ENCODE peak calls at places on chromosome 14, in six cellular contexts. One of them, this sample, is unnamed.

GRCh38 chr14:90814806-90815566 is 1.2 kb downstream of the TTC7B start:
- DNase-seq in SK-N-SH: no peak
- DNase-seq in HCT116: no peak
- DNase-seq in GM12878: no peak
- DNase-seq in HepG2: no peak
- DNase-seq in K562: no peak
- DNase-seq in this sample: no peak

GRCh38 chr14:67734675-67735074 is 33.0 kb downstream of the RDH12 start:
- DNase-seq in SK-N-SH: no peak
- DNase-seq in HCT116: no peak
- DNase-seq in GM12878: no peak
- DNase-seq in HepG2: no peak
- DNase-seq in K562: no peak
- DNase-seq in this sample: no peak

GRCh38 chr14:79971330-79971729 is 240.0 kb downstream of the DIO2 start:
- DNase-seq in SK-N-SH: no peak
- DNase-seq in HCT116: no peak
- DNase-seq in GM12878: no peak
- DNase-seq in HepG2: no peak
- DNase-seq in K562: no peak
- DNase-seq in this sample: no peak

GRCh38 chr14:36091096-36091495 is 85.4 kb downstream of the PTCSC3 start:
- DNase-seq in SK-N-SH: no peak
- DNase-seq in HCT116: peak
- DNase-seq in GM12878: peak
- DNase-seq in HepG2: peak
- DNase-seq in K562: no peak
- DNase-seq in this sample: no peak

GRCh38 chr14:53894456-53894855 is 62.2 kb downstream of the BMP4 start:
- DNase-seq in SK-N-SH: no peak
- DNase-seq in HCT116: no peak
- DNase-seq in GM12878: no peak
- DNase-seq in HepG2: no peak
- DNase-seq in K562: no peak
- DNase-seq in this sample: no peak

GRCh38 chr14:55301722-55302121 is 30.5 kb downstream of the FBXO34 start:
- DNase-seq in SK-N-SH: peak
- DNase-seq in HCT116: no peak
- DNase-seq in GM12878: no peak
- DNase-seq in HepG2: peak
- DNase-seq in K562: no peak
- DNase-seq in this sample: no peak

GRCh38 chr14:22549304-22549962 is 39.6 kb downstream of the DAD1 start:
- DNase-seq in SK-N-SH: no peak
- DNase-seq in HCT116: no peak
- DNase-seq in GM12878: no peak
- DNase-seq in HepG2: no peak
- DNase-seq in K562: no peak
- DNase-seq in this sample: no peak

GRCh38 chr14:73729015-73729330 is 14.8 kb upstream of the PNMA1 start:
- DNase-seq in SK-N-SH: no peak
- DNase-seq in HCT116: no peak
- DNase-seq in GM12878: no peak
- DNase-seq in HepG2: no peak
- DNase-seq in K562: no peak
- DNase-seq in this sample: no peak

GRCh38 chr14:79614443-79614842 is 596.9 kb downstream of the DIO2 start:
- DNase-seq in SK-N-SH: no peak
- DNase-seq in HCT116: no peak
- DNase-seq in GM12878: no peak
- DNase-seq in HepG2: no peak
- DNase-seq in K562: no peak
- DNase-seq in this sample: no peak

DNA sequence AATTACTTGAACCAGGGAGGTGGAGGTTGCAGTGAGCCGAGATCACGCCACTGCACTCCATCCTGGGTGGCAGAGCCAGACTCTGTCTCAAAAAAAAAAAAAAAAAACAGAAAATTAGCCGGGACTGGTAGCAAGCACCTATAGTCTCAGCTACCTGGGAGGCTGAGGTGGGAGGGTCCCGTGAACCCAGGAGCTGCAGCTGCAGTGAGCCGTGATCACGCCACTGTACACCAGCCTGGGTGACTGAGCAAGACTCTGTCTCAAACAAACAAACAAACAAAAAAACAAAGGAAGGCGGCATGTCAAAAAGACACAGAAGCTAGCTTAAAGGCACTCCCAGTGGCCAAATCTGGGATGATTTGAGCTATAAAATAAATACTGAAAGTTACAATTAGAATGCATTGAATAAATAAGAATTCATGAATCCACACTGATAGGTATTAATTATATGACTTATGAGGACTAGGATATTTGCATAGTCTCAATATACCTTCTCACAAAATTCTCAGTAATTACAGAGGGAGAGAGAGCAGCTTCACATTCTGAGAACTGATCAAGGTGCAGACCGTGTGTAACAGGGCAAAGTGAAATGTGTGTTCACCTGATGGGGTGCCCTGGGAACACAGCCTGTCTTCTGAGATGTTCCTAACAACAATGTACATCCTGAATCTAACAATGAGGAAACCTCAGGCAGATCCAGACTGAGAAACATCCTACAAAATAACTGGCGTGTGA is 42.7 kb upstream of the GPR132 start:
- DNase-seq in SK-N-SH: no peak
- DNase-seq in HCT116: no peak
- DNase-seq in GM12878: no peak
- DNase-seq in HepG2: no peak
- DNase-seq in K562: no peak
- DNase-seq in this sample: no peak
- TF ChIP-seq REST in SK-N-SH: no peak
- TF ChIP-seq REST in HCT116: no peak
- TF ChIP-seq REST in GM12878: no peak
- TF ChIP-seq REST in HepG2: no peak
- TF ChIP-seq REST in K562: no peak
- TF ChIP-seq REST in this sample: no peak

GRCh38 chr14:63493246-63493645 is 49.9 kb downstream of the PPP2R5E start:
- DNase-seq in SK-N-SH: peak
- DNase-seq in HCT116: peak
- DNase-seq in GM12878: no peak
- DNase-seq in HepG2: no peak
- DNase-seq in K562: no peak
- DNase-seq in this sample: no peak
- TF ChIP-seq SIN3A in SK-N-SH: no peak
- TF ChIP-seq SIN3A in HCT116: no peak
- TF ChIP-seq SIN3A in GM12878: no peak
- TF ChIP-seq SIN3A in HepG2: no peak
- TF ChIP-seq SIN3A in K562: no peak
- TF ChIP-seq SIN3A in this sample: no peak

GRCh38 chr14:38623661-38624060 is 367.8 kb upstream of the CLEC14A start:
- DNase-seq in SK-N-SH: no peak
- DNase-seq in HCT116: no peak
- DNase-seq in GM12878: no peak
- DNase-seq in HepG2: no peak
- DNase-seq in K562: no peak
- DNase-seq in this sample: no peak
- TF ChIP-seq REST in SK-N-SH: no peak
- TF ChIP-seq REST in HCT116: no peak
- TF ChIP-seq REST in GM12878: no peak
- TF ChIP-seq REST in HepG2: no peak
- TF ChIP-seq REST in K562: no peak
- TF ChIP-seq REST in this sample: no peak

GRCh38 chr14:52068741-52069616 is at the start of gene NID2:
- DNase-seq in SK-N-SH: peak
- DNase-seq in HCT116: no peak
- DNase-seq in GM12878: no peak
- DNase-seq in HepG2: peak
- DNase-seq in K562: peak
- DNase-seq in this sample: no peak
- TF ChIP-seq SIN3A in SK-N-SH: peak
- TF ChIP-seq SIN3A in HCT116: no peak
- TF ChIP-seq SIN3A in GM12878: no peak
- TF ChIP-seq SIN3A in HepG2: no peak
- TF ChIP-seq SIN3A in K562: no peak
- TF ChIP-seq SIN3A in this sample: no peak

DNA sequence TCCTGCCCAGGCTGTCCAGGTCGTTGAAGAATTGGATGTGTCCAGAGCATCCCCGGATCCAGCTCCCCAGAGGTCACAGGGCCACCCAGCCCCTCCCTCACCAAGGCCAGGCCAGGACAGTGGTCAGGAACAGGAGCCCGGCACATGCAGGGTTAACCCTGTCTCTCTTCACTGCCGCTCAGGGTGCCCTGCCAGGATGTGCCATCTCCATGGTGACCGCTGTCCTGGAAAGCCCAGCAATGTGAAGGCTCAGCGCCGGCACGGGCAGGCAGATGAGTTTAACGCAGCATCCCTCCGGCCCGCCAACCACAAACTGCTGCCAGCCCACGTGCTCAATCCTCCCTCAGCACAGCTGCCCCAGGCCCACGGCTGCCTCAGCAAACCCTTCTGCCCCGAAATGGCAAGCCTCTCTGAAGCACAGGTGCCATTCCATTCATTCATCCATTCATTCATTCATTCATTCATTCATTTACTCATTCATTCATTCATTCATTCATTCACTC is 4.4 kb downstream of the TMEM179 start:
- DNase-seq in SK-N-SH: peak
- DNase-seq in HCT116: no peak
- DNase-seq in GM12878: no peak
- DNase-seq in HepG2: no peak
- DNase-seq in K562: no peak
- DNase-seq in this sample: no peak
- TF ChIP-seq REST in SK-N-SH: no peak
- TF ChIP-seq REST in HCT116: no peak
- TF ChIP-seq REST in GM12878: no peak
- TF ChIP-seq REST in HepG2: no peak
- TF ChIP-seq REST in K562: no peak
- TF ChIP-seq REST in this sample: no peak

DNA sequence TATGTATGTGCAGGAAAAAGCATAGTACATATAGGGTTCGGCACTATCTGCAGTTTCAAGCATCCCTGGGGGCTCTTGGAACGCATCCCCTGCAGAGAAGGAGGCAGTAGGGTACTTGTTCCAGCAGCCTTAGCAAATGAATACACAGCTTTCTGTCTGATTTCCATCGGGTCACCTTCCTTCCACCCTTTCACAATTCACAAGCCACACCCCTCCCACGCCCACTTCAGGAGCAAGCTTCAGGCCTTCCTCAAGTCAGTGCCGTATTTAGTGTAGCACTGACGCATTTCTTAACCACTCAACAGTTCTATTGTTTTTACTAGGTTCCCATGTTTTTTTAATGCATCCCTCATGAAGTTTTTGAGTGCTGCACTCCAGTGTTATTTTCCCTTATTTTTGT is 64.2 kb downstream of the CLMN start:
- DNase-seq in SK-N-SH: no peak
- DNase-seq in HCT116: peak
- DNase-seq in GM12878: no peak
- DNase-seq in HepG2: no peak
- DNase-seq in K562: peak
- DNase-seq in this sample: no peak
- TF ChIP-seq SIN3A in SK-N-SH: no peak
- TF ChIP-seq SIN3A in HCT116: no peak
- TF ChIP-seq SIN3A in GM12878: no peak
- TF ChIP-seq SIN3A in HepG2: no peak
- TF ChIP-seq SIN3A in K562: no peak
- TF ChIP-seq SIN3A in this sample: no peak

GRCh38 chr14:58258156-58258555 is 13.5 kb downstream of the PSMA3 start:
- DNase-seq in SK-N-SH: no peak
- DNase-seq in HCT116: no peak
- DNase-seq in GM12878: no peak
- DNase-seq in HepG2: no peak
- DNase-seq in K562: no peak
- DNase-seq in this sample: no peak
- TF ChIP-seq REST in SK-N-SH: no peak
- TF ChIP-seq REST in HCT116: no peak
- TF ChIP-seq REST in GM12878: no peak
- TF ChIP-seq REST in HepG2: no peak
- TF ChIP-seq REST in K562: no peak
- TF ChIP-seq REST in this sample: no peak

GRCh38 chr14:50957296-50957695 is 13.0 kb upstream of the PYGL start:
- DNase-seq in SK-N-SH: no peak
- DNase-seq in HCT116: no peak
- DNase-seq in GM12878: no peak
- DNase-seq in HepG2: no peak
- DNase-seq in K562: no peak
- DNase-seq in this sample: no peak
- TF ChIP-seq SIN3A in SK-N-SH: no peak
- TF ChIP-seq SIN3A in HCT116: no peak
- TF ChIP-seq SIN3A in GM12878: no peak
- TF ChIP-seq SIN3A in HepG2: no peak
- TF ChIP-seq SIN3A in K562: no peak
- TF ChIP-seq SIN3A in this sample: no peak